ENCODE peak calls at places on chromosome 7, in four cellular contexts. N is OCI-LY7, T is WERI-Rb-1, U is gastrocnemius medialis. F is an unnamed sample. For H3K9me3, the result is how much of the 10 kb centered on the place peaks cover.

GRCh38 chr7:130444230-130444629 is 3.4 kb upstream of the CEP41 start:
- DNase-seq in N (no peak), T (no peak), U (no peak), F (no peak)

GRCh38 chr7:34165927-34166550 is 260.7 kb downstream of the BMPER start:
- DNase-seq in N (peak), T (no peak), U (no peak), F (no peak)

GRCh38 chr7:137716061-137716460 is 130.7 kb downstream of the DGKI start:
- DNase-seq in N (no peak), T (no peak), U (no peak), F (no peak)

GRCh38 chr7:1095621-1096155 is 7.8 kb downstream of the GPER1 start:
- DNase-seq in N (no peak), T (no peak), U (no peak), F (no peak)

GRCh38 chr7:29806131-29806792 is at the start of gene WIPF3:
- DNase-seq in N (no peak), T (peak), U (peak), F (no peak)

GRCh38 chr7:2968616-2969397 is 74.9 kb downstream of the CARD11 start:
- DNase-seq in N (no peak), T (no peak), U (no peak), F (no peak)

GRCh38 chr7:151081170-151082101 is 827 bp upstream of the FASTK start:
- DNase-seq in N (no peak), T (no peak), U (no peak), F (no peak)

GRCh38 chr7:131212114-131212513 is 115.6 kb upstream of the MKLN1 start:
- DNase-seq in N (no peak), T (no peak), U (no peak), F (no peak)

GRCh38 chr7:130415019-130415418 is 25.8 kb downstream of the CEP41 start:
- DNase-seq in N (no peak), T (no peak), U (no peak), F (no peak)

GRCh38 chr7:137818036-137818435 is 28.7 kb downstream of the DGKI start:
- DNase-seq in N (no peak), T (no peak), U (no peak), F (no peak)

GRCh38 chr7:129855234-129855673 is 97.5 kb downstream of the UBE2H start:
- DNase-seq in N (no peak), T (no peak), U (no peak), F (no peak)

GRCh38 chr7:46091071-46091470 is 170.0 kb upstream of the IGFBP3 start:
- DNase-seq in N (no peak), T (no peak), U (no peak), F (no peak)

GRCh38 chr7:2403718-2404648 is 572 bp downstream of the CHST12 start:
- DNase-seq in N (peak), T (no peak), U (peak), F (no peak)

GRCh38 chr7:30845426-30846135 is 66.1 kb upstream of the AQP1 start:
- DNase-seq in N (no peak), T (no peak), U (peak), F (no peak)

GRCh38 chr7:134996097-134996550 is 9.8 kb downstream of the AGBL3 start:
- DNase-seq in N (no peak), T (no peak), U (no peak), F (no peak)

GRCh38 chr7:96612034-96612433 is 97.6 kb downstream of the SEM1 start:
- DNase-seq in N (no peak), T (no peak), U (no peak), F (no peak)

GRCh38 chr7:105224884-105225651 is 163.7 kb downstream of the SRPK2 start:
- DNase-seq in N (peak), T (no peak), U (peak), F (no peak)

GRCh38 chr7:105046414-105046813 is 32.4 kb downstream of the KMT2E start:
- DNase-seq in N (no peak), T (no peak), U (no peak), F (no peak)

GRCh38 chr7:24503511-24503910 is 69.7 kb upstream of the PALS2 start:
- DNase-seq in N (no peak), T (no peak), U (no peak), F (no peak)

GRCh38 chr7:128409435-128410091 is at the start of gene IMPDH1:
- DNase-seq in N (peak), T (peak), U (peak), F (peak)

GRCh38 chr7:1992554-1992953 is 240.2 kb downstream of the MAD1L1 start:
- DNase-seq in N (no peak), T (peak), U (no peak), F (no peak)

GRCh38 chr7:104758504-104758903 is 255.5 kb upstream of the KMT2E start:
- DNase-seq in N (no peak), T (no peak), U (no peak), F (no peak)

GRCh38 chr7:40316176-40316575 is 181.4 kb downstream of the SUGCT start:
- DNase-seq in N (no peak), T (no peak), U (no peak), F (no peak)

GRCh38 chr7:128415217-128415785 is 5.5 kb upstream of the IMPDH1 start:
- DNase-seq in N (no peak), T (no peak), U (no peak), F (no peak)

GRCh38 chr7:94056796-94057207 is 52.6 kb upstream of the BET1 start:
- DNase-seq in N (peak), T (no peak), U (no peak), F (no peak)

GRCh38 chr7:112437038-112437437 is 13.2 kb upstream of the IFRD1 start:
- DNase-seq in N (no peak), T (no peak), U (no peak), F (no peak)

GRCh38 chr7:155069992-155070827 is at the start of gene HTR5A:
- DNase-seq in N (peak), T (peak), U (peak), F (peak)

GRCh38 chr7:45710271-45711160 is 136.3 kb downstream of the ADCY1 start:
- DNase-seq in N (no peak), T (no peak), U (no peak), F (no peak)

GRCh38 chr7:151261534-151261933 is 13.0 kb upstream of the SMARCD3 start:
- DNase-seq in N (no peak), T (no peak), U (peak), F (no peak)

GRCh38 chr7:100865971-100866720 is 1.0 kb upstream of the TRIP6 start:
- DNase-seq in N (no peak), T (no peak), U (peak), F (no peak)

GRCh38 chr7:47670738-47671137 is 88.8 kb upstream of the TNS3 start:
- DNase-seq in N (peak), T (no peak), U (no peak), F (no peak)

GRCh38 chr7:2792856-2793487 is 51.1 kb downstream of the GNA12 start:
- DNase-seq in N (no peak), T (no peak), U (no peak), F (no peak)

GRCh38 chr7:115038158-115038557 is 116.3 kb downstream of the MDFIC start:
- DNase-seq in N (no peak), T (no peak), U (no peak), F (no peak)

GRCh38 chr7:157661611-157661975 is 324.8 kb downstream of the DNAJB6 start:
- DNase-seq in N (no peak), T (peak), U (no peak), F (no peak)

GRCh38 chr7:157664866-157665633 is 328.2 kb downstream of the DNAJB6 start:
- DNase-seq in N (no peak), T (peak), U (no peak), F (no peak)

GRCh38 chr7:157662110-157662791 is 325.4 kb downstream of the DNAJB6 start:
- DNase-seq in N (no peak), T (peak), U (no peak), F (no peak)

GRCh38 chr7:157663061-157663863 is 326.5 kb downstream of the DNAJB6 start:
- DNase-seq in N (no peak), T (peak), U (no peak), F (no peak)

DNA sequence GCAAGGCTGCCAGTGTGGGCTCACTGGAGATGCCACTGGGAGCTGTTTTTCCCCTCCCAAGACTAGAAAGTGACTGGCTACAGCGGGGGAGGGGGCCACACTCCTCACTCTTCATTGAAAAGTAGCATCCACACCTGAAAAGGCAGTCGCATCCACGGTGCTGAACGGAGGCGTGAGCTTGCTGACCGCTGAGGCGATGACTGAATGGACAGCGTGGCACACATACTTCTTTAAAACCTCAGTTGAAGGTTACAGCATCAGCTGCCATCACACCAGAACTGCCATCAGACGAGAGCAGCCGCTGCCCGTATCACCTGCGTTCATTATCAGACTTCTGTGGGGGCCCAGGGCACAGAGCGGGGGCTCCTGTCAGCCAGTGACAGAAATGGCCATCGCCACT is 327.2 kb downstream of the DNAJB6 start:
- DNase-seq in N (no peak), T (no peak), U (no peak), F (no peak)
- H3K9me3 ChIP-seq in N (under half), T (under half), U (under half), F (under half)

DNA sequence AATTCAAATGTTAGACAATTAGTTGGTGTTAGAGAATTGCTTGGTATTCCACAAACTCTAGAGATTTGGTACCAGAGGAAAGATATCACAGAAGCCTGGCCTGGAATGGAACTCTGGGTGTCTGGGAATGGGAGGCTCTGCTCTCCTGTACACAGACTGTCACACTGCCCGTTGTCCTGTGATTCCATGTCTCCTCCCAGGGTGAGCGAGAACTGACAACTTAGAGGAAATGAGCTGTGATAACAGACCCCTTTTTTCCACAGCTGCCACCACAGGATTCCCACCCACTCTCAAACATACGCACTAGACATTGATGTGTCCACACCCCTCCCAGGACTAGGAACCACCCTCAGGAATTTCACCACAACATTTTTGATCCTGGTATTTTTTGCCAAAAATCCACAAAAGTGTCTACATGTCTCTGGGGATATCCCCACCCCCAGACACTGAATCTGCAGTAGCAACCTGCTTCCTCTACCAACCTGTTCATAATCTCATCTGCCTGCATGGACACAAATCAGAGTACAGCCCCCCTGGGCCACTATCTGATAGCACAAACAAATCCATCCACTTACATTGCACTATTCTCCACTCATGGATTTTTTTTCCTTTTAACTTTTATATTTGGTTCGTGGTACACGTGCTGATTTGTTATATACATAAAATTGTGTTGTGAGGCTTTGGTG is 4.7 kb downstream of the ZNF273 start:
- DNase-seq in N (peak), T (no peak), U (no peak), F (no peak)
- H3K9me3 ChIP-seq in N (under half), T (under half), U (under half), F (under half)

GRCh38 chr7:68491523-68492358 is 1106.5 kb upstream of the AUTS2 start:
- DNase-seq in N (no peak), T (no peak), U (no peak), F (no peak)

GRCh38 chr7:68488366-68489060 is 1109.8 kb upstream of the AUTS2 start:
- DNase-seq in N (no peak), T (peak), U (no peak), F (no peak)

DNA sequence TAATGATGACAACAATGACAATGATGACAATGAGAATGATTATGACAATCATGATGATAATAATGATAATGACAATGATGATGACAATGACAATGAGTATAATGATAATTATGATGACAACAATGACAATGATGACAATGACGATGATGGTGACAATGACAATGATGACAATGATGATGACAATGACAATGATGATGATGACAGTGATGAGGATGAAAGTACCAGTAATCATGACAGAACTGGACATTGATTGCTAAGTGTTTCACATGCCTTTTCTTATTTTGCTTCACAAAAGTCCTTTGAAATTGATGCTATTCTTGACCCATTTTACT is 1106.0 kb upstream of the AUTS2 start:
- DNase-seq in N (no peak), T (no peak), U (no peak), F (no peak)
- H3K9me3 ChIP-seq in N (under half), T (under half), U (under half), F (under half)

GRCh38 chr7:78565784-78566183 is 767.2 kb downstream of the PHTF2 start:
- DNase-seq in N (no peak), T (no peak), U (no peak), F (no peak)

GRCh38 chr7:78571292-78571691 is 772.7 kb downstream of the PHTF2 start:
- DNase-seq in N (no peak), T (no peak), U (no peak), F (no peak)

GRCh38 chr7:78563186-78563585 is 764.6 kb downstream of the PHTF2 start:
- DNase-seq in N (no peak), T (peak), U (no peak), F (no peak)

DNA sequence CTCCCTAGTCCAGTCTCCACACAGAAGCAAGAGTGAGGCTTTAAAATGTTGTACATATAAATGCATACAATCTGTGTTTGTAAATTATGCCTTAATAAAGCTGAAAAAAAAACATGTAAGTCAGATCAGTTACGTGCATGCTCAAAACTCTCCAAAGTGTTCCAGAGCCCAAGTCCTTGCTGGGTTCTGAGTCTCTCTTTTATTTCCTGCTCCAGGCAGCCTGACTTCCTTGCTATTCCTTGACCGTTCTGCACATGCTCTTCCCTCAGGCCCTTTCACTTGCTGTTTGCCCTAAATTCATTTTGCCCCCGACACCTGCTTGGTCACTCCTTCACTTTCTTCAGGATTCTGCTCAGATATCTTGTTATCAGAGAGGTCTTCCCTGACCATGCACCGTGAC is 770.1 kb downstream of the PHTF2 start:
- DNase-seq in N (no peak), T (no peak), U (no peak), F (no peak)
- H3K9me3 ChIP-seq in N (under half), T (under half), U (under half), F (under half)

DNA sequence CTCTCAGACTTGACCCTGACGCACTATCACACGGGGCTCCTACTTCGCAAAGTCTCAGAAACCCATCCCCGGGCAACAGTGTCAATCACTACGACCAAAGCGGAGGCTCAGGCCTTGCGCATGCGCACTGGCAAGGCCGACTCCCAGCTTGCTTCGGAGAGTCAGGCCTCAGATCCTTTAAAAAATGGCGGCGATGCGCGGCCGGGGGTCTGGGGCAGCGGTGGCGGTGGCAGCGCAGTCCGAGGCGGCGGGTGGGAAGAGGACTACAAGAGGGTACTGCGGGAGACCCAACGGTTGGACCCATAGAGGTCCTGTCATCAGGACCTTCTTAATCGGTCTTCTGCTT is 196.9 kb downstream of the ZNF716 start:
- DNase-seq in N (no peak), T (no peak), U (no peak), F (no peak)
- H3K9me3 ChIP-seq in N (under half), T (under half), U (under half), F (under half)

DNA sequence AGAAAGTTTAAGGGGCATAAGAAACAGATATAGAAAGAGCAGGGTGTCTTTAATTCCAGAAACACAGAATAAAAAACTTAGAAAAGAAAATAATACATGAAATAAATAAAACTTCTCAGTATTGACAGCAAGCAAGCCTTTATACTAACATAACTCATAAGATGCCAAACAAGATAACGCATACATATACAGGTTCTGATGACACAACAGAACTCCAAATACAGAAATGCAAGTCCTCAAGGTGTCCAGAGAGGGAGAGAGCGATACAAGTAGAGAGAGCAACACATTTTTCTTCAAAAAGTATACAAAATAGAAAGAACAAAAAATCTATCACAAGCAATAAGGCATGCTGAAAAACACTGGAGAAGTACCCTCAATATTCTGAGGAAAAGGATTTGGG is 314.6 kb upstream of the POM121L12 start:
- DNase-seq in N (no peak), T (no peak), U (no peak), F (no peak)
- H3K9me3 ChIP-seq in N (under half), T (under half), U (under half), F (under half)

DNA sequence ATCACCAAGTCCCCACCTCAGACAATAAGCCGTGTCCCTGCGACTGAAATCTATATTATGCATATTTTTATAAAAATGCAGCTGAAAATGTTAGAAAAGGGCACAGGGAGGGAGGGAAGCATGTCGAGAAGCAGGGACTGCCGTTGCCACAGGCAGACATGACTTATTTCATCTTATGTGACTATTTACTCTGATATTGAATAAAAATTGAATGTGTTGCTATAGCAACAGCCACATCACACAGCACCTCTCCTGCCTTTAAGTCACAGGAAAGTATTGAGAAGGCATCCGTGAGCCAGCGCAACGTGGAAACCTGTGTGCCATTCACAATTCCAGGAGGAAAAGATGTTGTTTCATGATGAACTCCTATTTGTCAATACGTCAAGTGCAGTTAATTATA is 549.5 kb downstream of the DNAJB6 start:
- DNase-seq in N (no peak), T (no peak), U (no peak), F (no peak)
- H3K9me3 ChIP-seq in N (under half), T (under half), U (under half), F (under half)

F was measured in T-helper 17 cell.